ENCODE peak calls at places on chromosomes 2 and 18, in six cellular contexts. J is GM12892, H is transverse colon, W is GM12878, I is HCT116, X is stomach. Q is an unnamed sample.

GRCh38 chr2:9948721-9949120 is 2.8 kb upstream of the GRHL1 start:
- DNase-seq in J (no peak), H (no peak), W (no peak), I (no peak), X (no peak), Q (no peak)

GRCh38 chr2:241810304-241811208 is 1.6 kb downstream of the NEU4 start:
- DNase-seq in J (no peak), H (peak), W (no peak), I (no peak), X (no peak), Q (peak)

GRCh38 chr2:43193996-43194869 is 32.2 kb downstream of the ZFP36L2 start:
- DNase-seq in J (no peak), H (peak), W (peak), I (no peak), X (peak), Q (no peak)

GRCh38 chr18:13239557-13239956 is 21.0 kb downstream of the LDLRAD4 start:
- DNase-seq in J (no peak), H (no peak), W (no peak), I (no peak), X (no peak), Q (no peak)

GRCh38 chr2:108820439-108820838 is 33.9 kb downstream of the CCDC138 start:
- DNase-seq in J (no peak), H (no peak), W (no peak), I (no peak), X (no peak), Q (no peak)

GRCh38 chr2:127631184-127631996 is 14.6 kb upstream of the GPR17 start:
- DNase-seq in J (no peak), H (no peak), W (no peak), I (no peak), X (no peak), Q (no peak)

GRCh38 chr2:217052856-217053577 is 193.2 kb upstream of the TNP1 start:
- DNase-seq in J (no peak), H (no peak), W (no peak), I (no peak), X (no peak), Q (no peak)

GRCh38 chr2:95379616-95379925 is 22.9 kb upstream of the FAHD2A start:
- DNase-seq in J (no peak), H (no peak), W (no peak), I (no peak), X (no peak), Q (no peak)

GRCh38 chr2:223820549-223820948 is 16.8 kb downstream of the AP1S3 start:
- DNase-seq in J (no peak), H (no peak), W (no peak), I (no peak), X (no peak), Q (no peak)

GRCh38 chr2:213098612-213099011 is 52.8 kb downstream of the IKZF2 start:
- DNase-seq in J (no peak), H (no peak), W (no peak), I (no peak), X (no peak), Q (no peak)

GRCh38 chr2:43412121-43412753 is 183.6 kb downstream of the THADA start:
- DNase-seq in J (no peak), H (no peak), W (no peak), I (no peak), X (no peak), Q (no peak)

GRCh38 chr2:191280304-191280703 is 35.1 kb downstream of the MYO1B start:
- DNase-seq in J (no peak), H (no peak), W (no peak), I (no peak), X (no peak), Q (no peak)

GRCh38 chr2:124822516-124822915 is 797.4 kb downstream of the CNTNAP5 start:
- DNase-seq in J (no peak), H (no peak), W (no peak), I (no peak), X (no peak), Q (no peak)

GRCh38 chr2:150209746-150210145 is 277.7 kb downstream of the RND3 start:
- DNase-seq in J (no peak), H (no peak), W (no peak), I (no peak), X (no peak), Q (no peak)

GRCh38 chr2:128367601-128368359 is 49.1 kb upstream of the HS6ST1 start:
- DNase-seq in J (no peak), H (no peak), W (no peak), I (no peak), X (no peak), Q (no peak)

GRCh38 chr2:161992526-161992925 is 81.5 kb downstream of the DPP4 start:
- DNase-seq in J (no peak), H (no peak), W (peak), I (no peak), X (no peak), Q (no peak)

GRCh38 chr2:199160677-199161465 is 296.9 kb downstream of the SATB2 start:
- DNase-seq in J (no peak), H (no peak), W (no peak), I (no peak), X (no peak), Q (no peak)

DNA sequence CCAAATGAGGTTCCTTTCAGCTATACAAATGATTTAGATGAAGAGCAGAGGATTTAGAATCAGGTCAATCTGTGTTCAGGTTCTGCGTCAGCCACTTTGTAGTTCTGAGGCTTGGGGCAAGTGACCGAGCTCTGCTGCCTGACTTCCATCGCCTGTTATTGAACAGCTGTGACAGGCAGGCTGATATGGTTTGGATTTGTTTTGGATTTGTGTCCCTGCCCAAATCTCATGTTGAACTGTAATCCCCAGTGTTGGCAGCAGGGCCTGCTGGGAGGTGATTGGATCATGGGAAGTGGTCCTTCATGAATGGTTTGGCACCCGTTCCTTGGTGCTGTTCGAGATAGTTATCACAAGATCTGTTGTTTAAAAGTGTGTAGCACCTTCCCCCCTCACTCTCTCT is 18.6 kb downstream of the TYMS start:
- DNase-seq in J (no peak), H (no peak), W (no peak), I (no peak), X (no peak), Q (no peak)
- TF ChIP-seq POLR2AphosphoS5 in J (no peak), H (no peak), W (no peak), I (no peak), X (no peak), Q (no peak)

DNA sequence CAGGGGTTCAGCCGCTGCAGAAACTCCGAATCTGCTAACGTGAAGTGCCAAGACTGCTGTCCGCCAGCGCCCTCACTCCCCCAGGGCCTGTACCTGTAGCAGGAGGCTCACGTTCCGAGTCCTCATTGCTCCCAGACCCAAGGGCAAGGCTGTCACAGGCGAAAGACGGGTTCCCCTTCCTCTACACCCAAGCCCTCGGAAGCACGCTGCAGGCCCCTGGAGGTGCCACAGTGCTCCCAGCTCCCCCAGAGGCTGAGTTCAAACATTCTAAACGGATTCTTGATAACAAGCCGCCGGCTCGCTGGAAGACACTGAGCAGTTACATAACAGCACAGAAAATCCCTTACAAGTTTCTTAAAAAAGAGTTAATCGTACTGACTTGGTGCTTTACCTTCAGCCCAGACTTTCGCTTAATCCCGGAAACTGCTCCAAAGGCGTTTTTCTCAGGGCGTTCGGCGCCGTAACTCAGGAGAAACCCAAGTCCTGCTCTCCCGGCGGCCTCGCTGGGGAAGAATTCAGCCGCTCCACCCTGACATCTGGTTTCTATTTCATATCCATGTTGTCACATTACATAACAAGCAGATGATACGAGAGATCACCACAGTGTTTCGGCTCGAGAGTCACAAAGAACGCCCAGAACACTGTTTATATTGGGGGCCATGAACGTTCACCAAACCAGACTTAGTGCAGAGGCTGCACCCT is 92.0 kb downstream of the HDAC4 start:
- DNase-seq in J (no peak), H (peak), W (no peak), I (no peak), X (peak), Q (no peak)
- TF ChIP-seq POLR2A in J (no peak), H (peak), W (no peak), I (no peak), X (no peak), Q (no peak)

DNA sequence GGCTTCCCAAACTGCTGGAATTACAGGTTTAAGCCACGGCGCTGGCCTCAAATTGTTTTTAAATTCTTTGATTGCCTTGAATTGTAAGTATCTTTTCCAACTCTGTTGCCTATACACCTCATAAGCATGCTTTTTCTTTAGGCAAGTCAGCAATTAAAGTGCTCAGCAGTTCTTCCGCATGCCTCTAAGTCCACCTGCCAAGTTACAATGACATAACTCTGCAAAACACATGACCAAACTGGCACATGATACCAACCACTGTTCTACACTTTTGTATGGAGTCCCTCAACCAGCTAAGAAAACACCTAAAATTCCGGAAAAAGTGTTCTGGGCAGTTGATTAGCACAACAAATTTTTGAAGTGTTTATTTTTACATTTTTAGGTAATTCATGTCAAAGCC is 5.1 kb downstream of the TXNL4A start:
- DNase-seq in J (no peak), H (no peak), W (no peak), I (no peak), X (no peak), Q (no peak)
- TF ChIP-seq POLR2AphosphoS5 in J (no peak), H (no peak), W (no peak), I (no peak), X (no peak), Q (no peak)

GRCh38 chr2:154623819-154624218 is 74.7 kb upstream of the KCNJ3 start:
- DNase-seq in J (no peak), H (peak), W (no peak), I (peak), X (peak), Q (no peak)

GRCh38 chr2:154616659-154617058 is 81.8 kb upstream of the KCNJ3 start:
- DNase-seq in J (no peak), H (no peak), W (no peak), I (no peak), X (no peak), Q (no peak)

GRCh38 chr2:154614906-154615305 is 83.6 kb upstream of the KCNJ3 start:
- DNase-seq in J (no peak), H (no peak), W (no peak), I (no peak), X (no peak), Q (no peak)

GRCh38 chr2:154620490-154620889 is 78.0 kb upstream of the KCNJ3 start:
- DNase-seq in J (no peak), H (no peak), W (no peak), I (no peak), X (no peak), Q (no peak)
- TF ChIP-seq POLR2A in J (no peak), H (no peak), W (no peak), I (no peak), X (no peak), Q (no peak)

DNA sequence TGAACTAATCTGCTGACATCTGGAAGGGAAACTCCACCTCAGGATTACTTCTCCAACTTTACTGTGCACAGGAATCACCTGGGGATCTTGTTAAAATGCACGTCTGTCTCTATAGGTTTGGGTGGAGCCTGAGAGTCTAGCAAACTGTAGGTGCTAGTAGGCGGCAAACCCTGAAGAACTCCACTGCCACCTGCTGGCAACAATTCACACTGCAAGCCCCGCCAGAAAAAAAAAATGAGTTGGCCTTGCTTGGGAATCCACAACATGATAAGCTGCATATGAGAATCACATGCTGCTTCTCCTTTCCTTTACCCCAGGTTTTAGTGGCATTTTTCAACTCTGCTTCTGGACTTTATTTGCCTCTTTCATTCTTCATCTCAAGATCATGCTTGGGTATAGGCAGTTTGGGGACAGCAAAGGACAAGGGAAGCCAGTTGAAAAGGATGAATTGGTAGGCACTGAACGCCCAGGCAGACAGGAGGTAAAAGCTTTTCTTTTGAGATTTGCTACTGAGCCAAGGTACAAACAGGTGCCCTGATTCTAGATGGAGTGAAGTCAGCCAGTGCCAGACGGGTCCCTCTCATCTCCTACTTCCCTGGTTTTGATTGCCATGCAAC is 88.8 kb downstream of the VIT start:
- DNase-seq in J (peak), H (peak), W (no peak), I (peak), X (peak), Q (peak)
- TF ChIP-seq POLR2AphosphoS5 in J (no peak), H (no peak), W (no peak), I (no peak), X (no peak), Q (no peak)

Q was measured in GM12891.